ENCODE peak calls at places on chromosomes 16 and 17, in six cellular contexts. T is GM12892; X is cardiac septum; L is lower leg skin; Y is nucleus accumbens; Q is stimulated activated CD4-positive, alpha-beta T cell treated with anti-CD3 and anti-CD28 coated beads, Interleukin-2, amount 100 ng/mL, for 24 hours. G is an unnamed sample.

GRCh38 chr16:1539720-1540555 is 6.5 kb downstream of the TMEM204 start:
- DNase-seq in T (no peak), X (no peak), L (no peak), Y (no peak), Q (no peak), G (no peak)

GRCh38 chr16:80259289-80259805 is 281.4 kb upstream of the DYNLRB2 start:
- DNase-seq in T (no peak), X (no peak), L (no peak), Y (no peak), Q (no peak), G (no peak)

GRCh38 chr16:89193021-89193575 is 7.2 kb downstream of the SLC22A31 start:
- DNase-seq in T (peak), X (peak), L (no peak), Y (no peak), Q (no peak), G (peak)

GRCh38 chr16:73616186-73616585 is 568.3 kb upstream of the ZFHX3 start:
- DNase-seq in T (no peak), X (no peak), L (no peak), Y (no peak), Q (no peak), G (no peak)

GRCh38 chr16:1244881-1245280 is 4.4 kb downstream of the TPSAB1 start:
- DNase-seq in T (no peak), X (no peak), L (no peak), Y (no peak), Q (no peak), G (no peak)

GRCh38 chr16:3590736-3591435 is 13.7 kb upstream of the NLRC3 start:
- DNase-seq in T (no peak), X (no peak), L (no peak), Y (no peak), Q (no peak), G (no peak)

GRCh38 chr17:72660274-72661092 is 432.0 kb downstream of the SLC39A11 start:
- DNase-seq in T (no peak), X (no peak), L (no peak), Y (no peak), Q (no peak), G (no peak)

GRCh38 chr17:51770031-51770759 is 388.3 kb downstream of the CA10 start:
- DNase-seq in T (no peak), X (no peak), L (no peak), Y (no peak), Q (no peak), G (no peak)

GRCh38 chr16:4360538-4361021 is 9.5 kb upstream of the PAM16 start:
- DNase-seq in T (no peak), X (no peak), L (no peak), Y (no peak), Q (no peak), G (no peak)

GRCh38 chr16:54690710-54691109 is 240.0 kb upstream of the IRX5 start:
- DNase-seq in T (no peak), X (no peak), L (no peak), Y (no peak), Q (no peak), G (no peak)

GRCh38 chr16:81275064-81275532 is 36.6 kb downstream of the BCO1 start:
- DNase-seq in T (no peak), X (no peak), L (no peak), Y (no peak), Q (no peak), G (no peak)

GRCh38 chr17:62644487-62645173 is 17.2 kb downstream of the MRC2 start:
- DNase-seq in T (no peak), X (no peak), L (no peak), Y (no peak), Q (no peak), G (no peak)